ENCODE peak calls at places on chromosomes 3 and 15, in seven cellular contexts. One of them, this sample, is unnamed.

GRCh38 chr3:146577662-146578061 is 27.5 kb downstream of the PLSCR5 start:
- DNase-seq in brain microvascular endothelial cell: peak; percentile 69
- DNase-seq in small intestine: peak; percentile 46
- DNase-seq in breast epithelium: no peak
- DNase-seq in heart right ventricle: no peak
- DNase-seq in neuronal stem cell: no peak
- DNase-seq in endothelial cell of umbilical vein: peak; percentile 76
- DNase-seq in this sample: peak; percentile 18

GRCh38 chr15:29695486-29696167 is 126.6 kb downstream of the TJP1 start:
- DNase-seq in brain microvascular endothelial cell: no peak
- DNase-seq in small intestine: no peak
- DNase-seq in breast epithelium: no peak
- DNase-seq in heart right ventricle: no peak
- DNase-seq in neuronal stem cell: no peak
- DNase-seq in endothelial cell of umbilical vein: no peak
- DNase-seq in this sample: peak; percentile 66

GRCh38 chr3:69129531-69129930 is 7.1 kb upstream of the LMOD3 start:
- DNase-seq in brain microvascular endothelial cell: no peak
- DNase-seq in small intestine: no peak
- DNase-seq in breast epithelium: no peak
- DNase-seq in heart right ventricle: no peak
- DNase-seq in neuronal stem cell: no peak
- DNase-seq in endothelial cell of umbilical vein: no peak
- DNase-seq in this sample: no peak

GRCh38 chr3:65883614-65884013 is 155.1 kb downstream of the MAGI1 start:
- DNase-seq in brain microvascular endothelial cell: no peak
- DNase-seq in small intestine: peak; percentile 45
- DNase-seq in breast epithelium: no peak
- DNase-seq in heart right ventricle: no peak
- DNase-seq in neuronal stem cell: no peak
- DNase-seq in endothelial cell of umbilical vein: peak; percentile 68
- DNase-seq in this sample: no peak

GRCh38 chr3:149970716-149971402 is at the start of gene PFN2:
- DNase-seq in brain microvascular endothelial cell: peak; percentile 52
- DNase-seq in small intestine: peak; percentile 62
- DNase-seq in breast epithelium: peak; percentile 43
- DNase-seq in heart right ventricle: peak; percentile 78
- DNase-seq in neuronal stem cell: peak; percentile 88
- DNase-seq in endothelial cell of umbilical vein: peak; percentile 74
- DNase-seq in this sample: peak; percentile 81

GRCh38 chr3:69294014-69294771 is 91.7 kb downstream of the FRMD4B start:
- DNase-seq in brain microvascular endothelial cell: peak; percentile 42
- DNase-seq in small intestine: no peak
- DNase-seq in breast epithelium: no peak
- DNase-seq in heart right ventricle: no peak
- DNase-seq in neuronal stem cell: no peak
- DNase-seq in endothelial cell of umbilical vein: no peak
- DNase-seq in this sample: no peak

GRCh38 chr3:128563439-128563838 is 70.4 kb upstream of the GATA2 start:
- DNase-seq in brain microvascular endothelial cell: no peak
- DNase-seq in small intestine: no peak
- DNase-seq in breast epithelium: no peak
- DNase-seq in heart right ventricle: no peak
- DNase-seq in neuronal stem cell: no peak
- DNase-seq in endothelial cell of umbilical vein: no peak
- DNase-seq in this sample: no peak

GRCh38 chr3:34995771-34996430 is 643.4 kb upstream of the ARPP21 start:
- DNase-seq in brain microvascular endothelial cell: no peak
- DNase-seq in small intestine: no peak
- DNase-seq in breast epithelium: no peak
- DNase-seq in heart right ventricle: no peak
- DNase-seq in neuronal stem cell: no peak
- DNase-seq in endothelial cell of umbilical vein: no peak
- DNase-seq in this sample: no peak

GRCh38 chr15:76470691-76471090 is 134.1 kb downstream of the ISL2 start:
- DNase-seq in brain microvascular endothelial cell: peak; percentile 14
- DNase-seq in small intestine: no peak
- DNase-seq in breast epithelium: no peak
- DNase-seq in heart right ventricle: no peak
- DNase-seq in neuronal stem cell: no peak
- DNase-seq in endothelial cell of umbilical vein: no peak
- DNase-seq in this sample: no peak

GRCh38 chr3:129344540-129345220 is 66.0 kb downstream of the HMCES start:
- DNase-seq in brain microvascular endothelial cell: no peak
- DNase-seq in small intestine: no peak
- DNase-seq in breast epithelium: no peak
- DNase-seq in heart right ventricle: no peak
- DNase-seq in neuronal stem cell: no peak
- DNase-seq in endothelial cell of umbilical vein: no peak
- DNase-seq in this sample: no peak

GRCh38 chr3:148820885-148821284 is 6.7 kb upstream of the CPB1 start:
- DNase-seq in brain microvascular endothelial cell: no peak
- DNase-seq in small intestine: peak; percentile 1
- DNase-seq in breast epithelium: no peak
- DNase-seq in heart right ventricle: no peak
- DNase-seq in neuronal stem cell: no peak
- DNase-seq in endothelial cell of umbilical vein: no peak
- DNase-seq in this sample: no peak

GRCh38 chr15:36911322-36911944 is 188.9 kb downstream of the MEIS2 start:
- DNase-seq in brain microvascular endothelial cell: peak; percentile 57
- DNase-seq in small intestine: peak; percentile 58
- DNase-seq in breast epithelium: no peak
- DNase-seq in heart right ventricle: no peak
- DNase-seq in neuronal stem cell: no peak
- DNase-seq in endothelial cell of umbilical vein: peak; percentile 13
- DNase-seq in this sample: no peak

GRCh38 chr3:51974963-51975856 is at the start of gene ABHD14A:
- DNase-seq in brain microvascular endothelial cell: no peak
- DNase-seq in small intestine: peak; percentile 90
- DNase-seq in breast epithelium: peak; percentile 53
- DNase-seq in heart right ventricle: peak; percentile 81
- DNase-seq in neuronal stem cell: peak; percentile 68
- DNase-seq in endothelial cell of umbilical vein: peak; percentile 63
- DNase-seq in this sample: peak; percentile 69

GRCh38 chr3:48852151-48852550 is 4.5 kb upstream of the PRKAR2A start:
- DNase-seq in brain microvascular endothelial cell: no peak
- DNase-seq in small intestine: no peak
- DNase-seq in breast epithelium: no peak
- DNase-seq in heart right ventricle: no peak
- DNase-seq in neuronal stem cell: no peak
- DNase-seq in endothelial cell of umbilical vein: no peak
- DNase-seq in this sample: no peak

GRCh38 chr3:73719877-73720276 is 95.1 kb upstream of the PDZRN3 start:
- DNase-seq in brain microvascular endothelial cell: no peak
- DNase-seq in small intestine: no peak
- DNase-seq in breast epithelium: no peak
- DNase-seq in heart right ventricle: no peak
- DNase-seq in neuronal stem cell: no peak
- DNase-seq in endothelial cell of umbilical vein: no peak
- DNase-seq in this sample: no peak

GRCh38 chr3:10933470-10933957 is 59.0 kb upstream of the SLC6A1 start:
- DNase-seq in brain microvascular endothelial cell: no peak
- DNase-seq in small intestine: no peak
- DNase-seq in breast epithelium: no peak
- DNase-seq in heart right ventricle: no peak
- DNase-seq in neuronal stem cell: no peak
- DNase-seq in endothelial cell of umbilical vein: no peak
- DNase-seq in this sample: no peak

GRCh38 chr3:28726840-28727239 is 378.2 kb upstream of the AZI2 start:
- DNase-seq in brain microvascular endothelial cell: peak; percentile 51
- DNase-seq in small intestine: no peak
- DNase-seq in breast epithelium: no peak
- DNase-seq in heart right ventricle: peak; percentile 19
- DNase-seq in neuronal stem cell: peak; percentile 23
- DNase-seq in endothelial cell of umbilical vein: peak; percentile 59
- DNase-seq in this sample: peak; percentile 74

DNA sequence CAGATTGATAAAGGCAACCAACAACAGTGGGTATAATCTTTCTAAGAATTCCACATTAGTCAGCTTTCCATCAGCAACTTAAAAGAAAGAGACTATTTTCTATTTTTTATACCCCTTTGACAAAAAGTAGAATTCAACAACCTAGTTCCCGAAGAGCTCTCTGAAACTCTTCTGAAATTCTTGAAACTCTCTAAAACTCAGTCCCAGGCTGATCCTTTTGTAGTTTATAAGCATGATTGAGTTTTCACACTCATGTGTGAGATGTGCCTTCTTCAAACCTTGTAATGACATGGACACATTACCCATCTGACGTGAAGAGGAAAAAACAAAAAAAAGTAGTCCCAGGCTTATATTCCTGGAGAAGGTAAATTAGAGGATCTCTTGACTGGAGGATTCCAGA is 31.4 kb downstream of the RAF1 start:
- DNase-seq in brain microvascular endothelial cell: no peak
- DNase-seq in small intestine: no peak
- DNase-seq in breast epithelium: no peak
- DNase-seq in heart right ventricle: no peak
- DNase-seq in neuronal stem cell: no peak
- DNase-seq in endothelial cell of umbilical vein: no peak
- DNase-seq in this sample: no peak
- H3K27ac ChIP-seq in brain microvascular endothelial cell: no peak overlapping the region
- H3K27ac ChIP-seq in small intestine: no peak overlapping the region
- H3K27ac ChIP-seq in breast epithelium: no peak overlapping the region
- H3K27ac ChIP-seq in heart right ventricle: no peak overlapping the region
- H3K27ac ChIP-seq in neuronal stem cell: no peak overlapping the region
- H3K27ac ChIP-seq in endothelial cell of umbilical vein: no peak overlapping the region
- H3K27ac ChIP-seq in this sample: no peak overlapping the region

DNA sequence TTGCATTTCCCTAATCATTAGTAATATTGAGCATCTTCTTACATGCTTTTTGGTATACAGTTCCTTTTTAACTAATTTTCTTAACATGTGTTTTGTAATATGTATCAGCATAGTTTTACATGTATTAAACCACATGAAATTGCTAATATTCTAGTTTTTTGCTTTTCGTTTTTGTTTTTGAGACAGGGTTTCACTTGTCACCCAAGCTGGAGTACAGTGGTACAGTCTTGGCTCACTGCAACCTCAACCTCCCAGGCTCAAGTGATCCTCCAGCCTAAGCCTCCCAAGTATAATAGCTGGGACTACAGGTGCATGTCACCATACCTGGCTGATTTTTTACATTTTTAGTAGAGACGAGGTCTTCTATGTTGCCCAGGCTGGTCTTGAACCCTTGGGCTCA is 4.4 kb upstream of the ISG20 start:
- DNase-seq in brain microvascular endothelial cell: no peak
- DNase-seq in small intestine: no peak
- DNase-seq in breast epithelium: no peak
- DNase-seq in heart right ventricle: no peak
- DNase-seq in neuronal stem cell: no peak
- DNase-seq in endothelial cell of umbilical vein: no peak
- DNase-seq in this sample: no peak
- H3K36me3 ChIP-seq in brain microvascular endothelial cell: peaks cover 39% of the 10 kb centered on the region
- H3K36me3 ChIP-seq in small intestine: no peaks in the 10 kb centered on the region
- H3K36me3 ChIP-seq in breast epithelium: no peaks in the 10 kb centered on the region
- H3K36me3 ChIP-seq in heart right ventricle: peaks cover 54% of the 10 kb centered on the region
- H3K36me3 ChIP-seq in neuronal stem cell: peaks cover 64% of the 10 kb centered on the region
- H3K36me3 ChIP-seq in endothelial cell of umbilical vein: peaks cover 3% of the 10 kb centered on the region
- H3K36me3 ChIP-seq in this sample: peaks cover 54% of the 10 kb centered on the region

GRCh38 chr3:187698499-187699399 is 3.6 kb downstream of the RTP2 start:
- DNase-seq in brain microvascular endothelial cell: no peak
- DNase-seq in small intestine: no peak
- DNase-seq in breast epithelium: no peak
- DNase-seq in heart right ventricle: no peak
- DNase-seq in neuronal stem cell: no peak
- DNase-seq in endothelial cell of umbilical vein: no peak
- DNase-seq in this sample: no peak
- H3K4me3 ChIP-seq in brain microvascular endothelial cell: no peak overlapping the region
- H3K4me3 ChIP-seq in small intestine: no peak overlapping the region
- H3K4me3 ChIP-seq in breast epithelium: no peak overlapping the region
- H3K4me3 ChIP-seq in heart right ventricle: no peak overlapping the region
- H3K4me3 ChIP-seq in neuronal stem cell: no peak overlapping the region
- H3K4me3 ChIP-seq in endothelial cell of umbilical vein: no peak overlapping the region
- H3K4me3 ChIP-seq in this sample: no peak overlapping the region

DNA sequence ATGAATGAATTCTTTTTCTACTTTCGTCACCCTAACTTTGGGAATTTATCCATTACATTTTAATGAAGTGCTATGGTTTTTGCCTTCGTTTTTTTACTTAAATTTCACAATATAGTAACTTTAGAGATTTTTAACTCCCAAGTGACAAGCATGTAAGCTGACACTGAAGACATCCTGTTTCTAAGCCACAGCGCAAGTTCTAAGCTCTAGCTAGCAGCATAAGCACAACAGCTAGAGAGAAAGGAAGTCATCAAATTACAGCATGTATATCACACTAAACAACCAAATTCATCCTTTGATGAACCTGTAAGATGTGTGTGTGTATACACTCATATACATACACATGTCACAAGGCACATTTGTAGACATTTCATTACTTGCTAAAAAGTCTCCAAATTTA is 119.3 kb downstream of the P3H2 start:
- DNase-seq in brain microvascular endothelial cell: peak; percentile 47
- DNase-seq in small intestine: no peak
- DNase-seq in breast epithelium: no peak
- DNase-seq in heart right ventricle: no peak
- DNase-seq in neuronal stem cell: no peak
- DNase-seq in endothelial cell of umbilical vein: no peak
- DNase-seq in this sample: no peak
- H3K27ac ChIP-seq in brain microvascular endothelial cell: peak overlapping the region; percentile 19
- H3K27ac ChIP-seq in small intestine: no peak overlapping the region
- H3K27ac ChIP-seq in breast epithelium: no peak overlapping the region
- H3K27ac ChIP-seq in heart right ventricle: no peak overlapping the region
- H3K27ac ChIP-seq in neuronal stem cell: no peak overlapping the region
- H3K27ac ChIP-seq in endothelial cell of umbilical vein: no peak overlapping the region
- H3K27ac ChIP-seq in this sample: no peak overlapping the region

DNA sequence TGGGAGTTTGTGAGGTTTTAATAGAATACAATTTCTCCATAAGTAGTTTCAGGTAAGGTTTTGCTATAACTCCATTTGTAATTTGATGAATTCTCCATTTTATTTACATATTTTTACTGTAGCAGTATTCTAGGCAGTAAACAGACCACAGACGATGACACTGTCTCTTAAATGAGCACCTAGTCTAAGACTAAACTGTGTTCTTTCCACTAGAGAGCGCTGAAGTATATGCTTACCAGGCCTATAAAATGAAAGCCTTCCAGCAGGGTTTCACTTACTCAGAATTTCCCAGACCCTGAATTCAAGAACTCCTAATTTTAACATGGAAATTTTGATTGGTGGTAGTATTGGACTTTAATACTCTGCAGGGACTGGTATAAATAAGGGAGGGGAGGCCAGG is 41.6 kb downstream of the POLG start:
- DNase-seq in brain microvascular endothelial cell: no peak
- DNase-seq in small intestine: no peak
- DNase-seq in breast epithelium: no peak
- DNase-seq in heart right ventricle: no peak
- DNase-seq in neuronal stem cell: no peak
- DNase-seq in endothelial cell of umbilical vein: no peak
- DNase-seq in this sample: no peak
- H3K36me3 ChIP-seq in brain microvascular endothelial cell: no peaks in the 10 kb centered on the region
- H3K36me3 ChIP-seq in small intestine: peaks cover 2% of the 10 kb centered on the region
- H3K36me3 ChIP-seq in breast epithelium: no peaks in the 10 kb centered on the region
- H3K36me3 ChIP-seq in heart right ventricle: peaks cover 61% of the 10 kb centered on the region
- H3K36me3 ChIP-seq in neuronal stem cell: peaks cover 87% of the 10 kb centered on the region
- H3K36me3 ChIP-seq in endothelial cell of umbilical vein: peaks cover 17% of the 10 kb centered on the region
- H3K36me3 ChIP-seq in this sample: peaks cover 71% of the 10 kb centered on the region